ENCODE peak calls at places on chromosomes 5 and 9, in seven cellular contexts. L, Q, X, N, H, B and C are unnamed samples.

GRCh38 chr5:142590451-142591240 is 95.2 kb downstream of the FGF1 start:
- DNase-seq in X (no peak), B (no peak), Q (peak), N (no peak), L (peak), H (no peak), C (no peak)

GRCh38 chr9:133579601-133580415 is 29.4 kb downstream of the FAM163B start:
- DNase-seq in X (no peak), N (no peak), Q (no peak), B (no peak), L (no peak), H (no peak), C (no peak)

GRCh38 chr5:128062172-128062746 is 21.3 kb upstream of the SLC12A2 start:
- DNase-seq in L (peak), N (no peak), X (no peak), B (peak), H (no peak), Q (no peak), C (peak)

GRCh38 chr5:139930406-139930805 is 112.7 kb downstream of the NRG2 start:
- DNase-seq in X (no peak), B (no peak), H (no peak), L (no peak), Q (no peak), N (no peak), C (no peak)

GRCh38 chr9:1454211-1454979 is 404.2 kb downstream of the DMRT2 start:
- DNase-seq in X (no peak), Q (no peak), N (no peak), H (no peak), B (no peak), L (no peak), C (no peak)

GRCh38 chr9:14238518-14238917 is 75.4 kb downstream of the NFIB start:
- DNase-seq in L (no peak), H (no peak), Q (peak), B (peak), X (no peak), N (no peak), C (no peak)

GRCh38 chr5:19880859-19881436 is 107.1 kb downstream of the CDH18 start:
- DNase-seq in X (no peak), Q (peak), B (no peak), L (no peak), H (no peak), N (no peak), C (no peak)

GRCh38 chr5:172438304-172438652 is 16.0 kb downstream of the SH3PXD2B start:
- DNase-seq in Q (no peak), B (no peak), X (peak), N (no peak), H (no peak), L (peak), C (no peak)

GRCh38 chr9:127386249-127386648 is 10.7 kb upstream of the SLC2A8 start:
- DNase-seq in X (no peak), L (no peak), H (no peak), N (no peak), B (no peak), Q (no peak), C (no peak)

GRCh38 chr5:172003750-172004149 is 2.7 kb downstream of the FBXW11 start:
- DNase-seq in X (no peak), H (no peak), B (peak), N (no peak), L (peak), Q (no peak), C (no peak)

DNA sequence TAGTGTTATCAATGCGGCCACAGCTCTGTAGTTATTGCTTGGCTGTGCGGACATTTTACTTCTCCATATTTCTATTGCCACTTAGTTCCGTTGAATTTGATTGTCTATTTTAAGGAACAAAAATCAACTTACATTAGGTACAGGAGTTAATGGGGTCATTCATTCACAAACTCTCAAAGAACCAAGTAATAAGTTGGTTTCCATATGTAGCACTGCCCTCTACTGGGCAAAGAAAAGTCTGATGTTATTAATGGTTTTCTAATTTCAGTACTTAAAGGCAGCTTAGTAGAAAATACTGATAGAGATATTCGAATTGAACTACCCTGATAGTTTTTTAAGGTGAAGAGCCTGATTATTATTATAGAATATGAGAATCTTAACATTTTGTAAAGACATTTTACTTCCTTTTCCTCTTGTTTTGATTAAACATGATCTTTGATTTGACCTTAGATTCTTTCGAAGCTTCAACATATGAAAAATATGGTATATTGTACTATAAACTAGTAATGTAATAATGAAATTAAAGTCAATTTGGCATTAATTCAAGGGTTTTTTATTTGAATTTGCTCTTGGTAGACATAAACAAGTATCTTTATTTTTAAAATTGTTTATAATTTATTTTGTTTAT is 119.5 kb upstream of the CTNND2 start:
- DNase-seq in X (peak), H (peak), B (peak), N (no peak), Q (peak), L (peak), C (peak)
- TF ChIP-seq CTCF in X (peak), H (peak), B (no peak), N (peak), Q (peak), L (peak), C (peak)

GRCh38 chr5:37921452-37921851 is 81.6 kb upstream of the GDNF start:
- DNase-seq in Q (no peak), X (peak), L (no peak), N (no peak), H (no peak), B (no peak), C (no peak)

GRCh38 chr5:37932450-37932849 is 92.6 kb upstream of the GDNF start:
- DNase-seq in B (no peak), N (no peak), H (no peak), L (no peak), X (no peak), Q (no peak), C (no peak)

GRCh38 chr5:37930350-37930749 is 90.5 kb upstream of the GDNF start:
- DNase-seq in H (no peak), X (no peak), B (no peak), L (no peak), N (no peak), Q (no peak), C (no peak)

DNA sequence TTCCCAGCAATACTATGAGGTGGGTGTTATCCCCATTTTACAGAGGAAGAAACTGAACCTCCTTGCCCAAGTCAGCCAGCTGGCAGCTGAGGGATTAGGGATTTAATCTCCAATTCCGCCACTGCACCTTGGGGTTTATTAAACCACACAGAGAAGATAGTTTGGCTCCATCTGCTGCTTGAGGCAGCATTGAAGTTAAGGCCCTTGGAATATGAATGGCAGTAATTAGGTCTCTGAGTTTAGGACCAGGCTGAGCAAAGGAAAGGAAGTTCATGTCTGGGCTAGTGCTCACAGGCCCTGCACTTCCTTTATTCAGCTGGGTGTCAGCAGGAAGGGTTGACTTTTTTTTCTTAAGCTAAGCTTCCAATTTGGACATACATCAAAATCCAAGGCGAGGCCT is 86.9 kb upstream of the GDNF start:
- DNase-seq in H (no peak), Q (no peak), B (peak), N (no peak), L (peak), X (peak), C (no peak)
- TF ChIP-seq CTCF in H (no peak), Q (no peak), B (peak), N (no peak), L (no peak), X (no peak), C (peak)

GRCh38 chr5:132029609-132030008 is 18.2 kb upstream of the ACSL6 start:
- DNase-seq in H (no peak), Q (no peak), B (no peak), X (no peak), L (no peak), N (no peak), C (no peak)

GRCh38 chr5:132032156-132032555 is 20.7 kb upstream of the ACSL6 start:
- DNase-seq in L (no peak), X (no peak), Q (no peak), H (no peak), B (no peak), N (no peak), C (no peak)

GRCh38 chr5:132030610-132031009 is 19.2 kb upstream of the ACSL6 start:
- DNase-seq in X (no peak), H (no peak), Q (no peak), N (no peak), B (no peak), L (no peak), C (no peak)

GRCh38 chr5:132033122-132033521 is 21.7 kb upstream of the ACSL6 start:
- DNase-seq in L (no peak), H (no peak), Q (no peak), X (no peak), B (no peak), N (no peak), C (no peak)
- TF ChIP-seq CTCF in L (no peak), H (no peak), Q (no peak), X (no peak), B (no peak), N (no peak), C (no peak)

GRCh38 chr5:177555665-177556064 is 1.3 kb upstream of the FAM193B start:
- DNase-seq in B (no peak), L (no peak), X (no peak), H (no peak), N (no peak), Q (no peak), C (no peak)

GRCh38 chr5:177553671-177554429 is 513 bp downstream of the FAM193B start:
- DNase-seq in L (no peak), H (peak), N (no peak), Q (peak), X (peak), B (no peak), C (no peak)

GRCh38 chr5:177552839-177553455 is 1.4 kb downstream of the FAM193B start:
- DNase-seq in Q (no peak), N (peak), L (peak), B (peak), X (peak), H (peak), C (no peak)

GRCh38 chr5:177555228-177555627 is 865 bp upstream of the FAM193B start:
- DNase-seq in L (no peak), B (no peak), H (no peak), Q (no peak), X (no peak), N (no peak), C (no peak)

GRCh38 chr5:177554474-177555111 is at the start of gene FAM193B:
- DNase-seq in N (peak), B (peak), L (peak), X (peak), H (peak), Q (peak), C (peak)
- TF ChIP-seq CTCF in N (no peak), B (no peak), L (peak), X (peak), H (peak), Q (peak), C (peak)

DNA sequence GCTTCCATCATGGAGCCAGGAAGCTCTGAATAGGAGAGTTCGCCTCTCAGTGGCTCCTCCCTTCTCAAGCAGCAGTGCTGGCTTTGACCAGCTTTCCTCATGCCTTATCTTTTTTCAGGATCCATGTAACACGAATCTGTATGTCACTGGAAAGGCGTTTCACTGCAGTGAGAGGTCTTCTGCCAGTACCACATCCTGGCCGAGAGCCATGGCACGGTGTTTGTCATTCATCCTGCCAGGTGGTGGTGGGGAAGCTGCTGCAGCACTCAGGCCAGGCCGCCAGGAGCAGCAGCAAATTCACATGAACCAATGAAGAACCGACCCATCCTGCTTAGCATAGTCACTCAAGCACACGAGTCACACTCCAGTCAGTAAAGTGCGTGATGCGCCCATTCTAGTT is 179.0 kb downstream of the FANCC start:
- DNase-seq in X (no peak), L (no peak), B (no peak), H (no peak), Q (no peak), N (no peak), C (no peak)
- TF ChIP-seq CTCF in X (no peak), L (no peak), B (no peak), H (no peak), Q (no peak), N (no peak), C (no peak)

GRCh38 chr9:83144492-83144891 is 81.5 kb upstream of the RASEF start:
- DNase-seq in Q (no peak), N (no peak), L (no peak), B (no peak), X (no peak), H (no peak), C (no peak)
- TF ChIP-seq CTCF in Q (no peak), N (no peak), L (no peak), B (no peak), X (no peak), H (no peak), C (no peak)

GRCh38 chr9:68780377-68780707 is 75.3 kb downstream of the PIP5K1B start:
- DNase-seq in L (no peak), Q (no peak), N (no peak), H (no peak), B (no peak), X (no peak), C (no peak)
- TF ChIP-seq CTCF in L (no peak), Q (no peak), N (no peak), H (peak), B (no peak), X (no peak), C (peak)

DNA sequence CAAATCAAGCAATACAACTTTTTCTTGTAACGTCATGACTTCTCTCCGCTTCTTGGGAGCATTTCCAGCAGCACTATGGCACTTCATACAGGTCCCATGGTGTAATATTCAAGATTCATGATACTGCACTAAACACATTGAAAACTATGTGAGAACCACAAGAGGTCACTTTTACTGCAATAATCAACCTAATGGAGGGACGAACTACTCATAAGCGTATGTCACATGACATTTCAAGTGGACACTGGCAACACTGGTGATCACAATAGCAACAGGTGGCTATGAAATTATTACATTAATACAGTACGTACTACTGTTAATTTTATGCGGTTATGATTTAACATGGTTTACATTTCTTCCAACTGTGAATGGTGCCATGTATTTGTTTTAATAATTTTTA is 78.6 kb upstream of the TBC1D9B start:
- DNase-seq in Q (no peak), L (no peak), N (no peak), H (no peak), B (peak), X (peak), C (no peak)
- TF ChIP-seq CTCF in Q (peak), L (no peak), N (peak), H (no peak), B (no peak), X (no peak), C (no peak)

DNA sequence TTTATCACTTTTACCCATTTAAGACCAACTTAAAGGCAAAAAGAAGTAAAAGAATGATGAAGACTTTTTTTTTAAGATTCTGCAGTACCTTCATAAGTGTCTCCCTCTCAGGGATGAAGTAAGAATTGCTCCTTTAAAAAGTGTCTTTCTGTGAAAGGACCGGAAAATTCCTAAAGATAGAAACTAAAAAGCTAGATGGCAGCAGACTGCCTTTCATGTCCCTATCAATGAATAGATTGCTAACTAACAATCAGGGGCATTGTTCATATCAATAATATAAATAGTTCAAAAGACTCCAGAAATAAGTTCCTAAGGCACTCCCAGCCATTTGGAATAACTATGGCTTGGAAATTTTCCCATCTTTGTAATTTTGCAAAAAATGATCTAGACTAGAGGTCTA is 558.0 kb downstream of the PDE4D start:
- DNase-seq in X (no peak), Q (no peak), H (no peak), L (no peak), B (no peak), N (no peak), C (no peak)
- TF ChIP-seq CTCF in X (no peak), Q (no peak), H (no peak), L (no peak), B (no peak), N (peak), C (peak)

DNA sequence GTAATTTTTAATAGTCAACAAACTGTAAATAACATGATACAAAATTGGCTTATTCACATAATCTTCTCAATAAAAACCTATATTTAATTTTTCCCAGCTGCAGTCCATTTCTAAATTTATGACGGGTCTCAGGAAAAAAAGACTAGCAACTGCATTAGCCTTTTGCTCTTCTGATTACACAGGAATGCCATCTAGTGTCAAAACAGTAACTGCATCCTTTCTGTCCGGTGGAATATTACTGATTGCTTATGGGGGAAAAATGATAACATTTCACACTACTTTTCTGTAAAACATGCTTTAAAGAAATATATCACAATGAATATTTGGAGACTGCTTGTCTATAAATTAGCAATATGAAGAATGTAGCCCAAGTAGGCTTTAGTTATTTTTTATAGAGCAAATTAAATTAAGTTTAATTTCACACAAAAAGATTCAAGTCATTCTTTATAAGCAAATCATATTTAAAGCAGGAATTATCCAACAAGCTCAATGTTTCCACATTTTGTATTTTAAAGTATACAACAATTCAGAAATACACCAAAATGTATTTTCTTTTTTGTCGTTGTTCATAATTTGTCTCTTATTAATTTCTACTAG is 534.7 kb downstream of the CDH10 start:
- DNase-seq in X (peak), N (no peak), B (peak), Q (peak), L (peak), H (no peak), C (no peak)
- TF ChIP-seq CTCF in X (peak), N (peak), B (no peak), Q (peak), L (peak), H (peak), C (peak)